ENCODE peak calls at places on chromosomes 2 and 18, in five cellular contexts. One of them, this sample, is unnamed. For H3K4me1, the result is how much of the 10 kb centered on the place peaks cover.

GRCh38 chr2:206642075-206643025 is at the start of gene FAM237A:
- DNase-seq in tibial artery: no peak
- DNase-seq in IMR-90: peak
- DNase-seq in H9: peak
- DNase-seq in prostate gland: no peak
- DNase-seq in this sample: peak

GRCh38 chr18:6741290-6741689 is 11.8 kb downstream of the ARHGAP28 start:
- DNase-seq in tibial artery: no peak
- DNase-seq in IMR-90: peak
- DNase-seq in H9: no peak
- DNase-seq in prostate gland: no peak
- DNase-seq in this sample: peak

GRCh38 chr18:79502785-79503184 is 107.1 kb downstream of the NFATC1 start:
- DNase-seq in tibial artery: peak
- DNase-seq in IMR-90: peak
- DNase-seq in H9: no peak
- DNase-seq in prostate gland: no peak
- DNase-seq in this sample: no peak

GRCh38 chr18:65436430-65436829 is 314.4 kb upstream of the CDH7 start:
- DNase-seq in tibial artery: no peak
- DNase-seq in IMR-90: no peak
- DNase-seq in H9: peak
- DNase-seq in prostate gland: no peak
- DNase-seq in this sample: no peak

GRCh38 chr18:12463191-12463590 is 55.5 kb downstream of the PRELID3A start:
- DNase-seq in tibial artery: no peak
- DNase-seq in IMR-90: no peak
- DNase-seq in H9: no peak
- DNase-seq in prostate gland: no peak
- DNase-seq in this sample: no peak

GRCh38 chr18:13270279-13270911 is 51.8 kb downstream of the LDLRAD4 start:
- DNase-seq in tibial artery: no peak
- DNase-seq in IMR-90: no peak
- DNase-seq in H9: no peak
- DNase-seq in prostate gland: no peak
- DNase-seq in this sample: no peak

GRCh38 chr2:139055165-139055564 is 275.0 kb upstream of the NXPH2 start:
- DNase-seq in tibial artery: no peak
- DNase-seq in IMR-90: no peak
- DNase-seq in H9: no peak
- DNase-seq in prostate gland: no peak
- DNase-seq in this sample: no peak

GRCh38 chr18:79870369-79871025 is 72.8 kb downstream of the KCNG2 start:
- DNase-seq in tibial artery: no peak
- DNase-seq in IMR-90: no peak
- DNase-seq in H9: no peak
- DNase-seq in prostate gland: no peak
- DNase-seq in this sample: no peak

GRCh38 chr2:234793211-234793610 is 158.6 kb upstream of the SH3BP4 start:
- DNase-seq in tibial artery: no peak
- DNase-seq in IMR-90: no peak
- DNase-seq in H9: no peak
- DNase-seq in prostate gland: no peak
- DNase-seq in this sample: no peak

GRCh38 chr2:215657844-215658243 is 222.0 kb upstream of the FN1 start:
- DNase-seq in tibial artery: no peak
- DNase-seq in IMR-90: peak
- DNase-seq in H9: no peak
- DNase-seq in prostate gland: no peak
- DNase-seq in this sample: no peak

GRCh38 chr2:173354601-173355131 is at the start of gene CDCA7:
- DNase-seq in tibial artery: peak
- DNase-seq in IMR-90: peak
- DNase-seq in H9: peak
- DNase-seq in prostate gland: peak
- DNase-seq in this sample: peak

GRCh38 chr2:173354073-173354600 is 535 bp upstream of the CDCA7 start:
- DNase-seq in tibial artery: no peak
- DNase-seq in IMR-90: no peak
- DNase-seq in H9: no peak
- DNase-seq in prostate gland: no peak
- DNase-seq in this sample: no peak

GRCh38 chr2:173353556-173353955 is 1.1 kb upstream of the CDCA7 start:
- DNase-seq in tibial artery: no peak
- DNase-seq in IMR-90: no peak
- DNase-seq in H9: no peak
- DNase-seq in prostate gland: no peak
- DNase-seq in this sample: no peak

GRCh38 chr2:173355866-173356508 is 1.3 kb downstream of the CDCA7 start:
- DNase-seq in tibial artery: no peak
- DNase-seq in IMR-90: no peak
- DNase-seq in H9: no peak
- DNase-seq in prostate gland: peak
- DNase-seq in this sample: no peak

DNA sequence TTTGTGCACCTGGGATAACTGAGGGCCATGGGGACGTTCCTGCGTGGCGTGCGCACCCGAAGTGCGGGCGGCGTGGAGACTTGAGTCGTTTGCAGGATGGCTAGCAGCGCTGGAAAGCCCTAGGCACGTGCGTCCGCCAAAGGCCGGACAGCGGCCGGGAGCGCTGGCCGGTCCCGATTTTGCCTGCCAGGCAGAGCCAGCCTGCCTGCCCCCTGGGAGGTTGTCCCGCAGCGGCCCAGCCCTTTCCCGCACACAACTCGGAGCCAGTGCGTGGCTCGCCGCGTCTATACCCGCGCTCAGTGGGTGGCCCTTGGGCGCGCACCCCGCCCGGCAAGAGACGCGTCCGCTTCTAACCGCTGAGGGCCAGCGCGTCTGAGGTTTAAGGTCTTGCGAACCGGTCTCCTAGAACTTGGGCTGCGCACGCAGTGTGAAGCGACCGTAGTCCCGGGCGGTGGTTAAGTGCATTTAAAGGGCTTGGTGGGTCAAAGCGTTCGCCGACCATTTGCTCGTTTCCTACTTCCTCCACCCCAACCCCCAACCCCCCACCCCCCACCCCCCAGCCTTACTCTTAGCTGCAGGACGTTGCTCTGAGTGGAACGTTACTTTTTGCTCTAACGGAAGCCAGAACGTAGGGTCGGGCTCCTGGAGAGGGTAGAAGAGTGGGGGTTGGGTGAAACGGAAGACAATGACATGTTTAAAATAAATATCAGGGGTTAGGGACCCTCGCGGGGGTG is 627 bp downstream of the CDCA7 start:
- DNase-seq in tibial artery: no peak
- DNase-seq in IMR-90: peak
- DNase-seq in H9: peak
- DNase-seq in prostate gland: peak
- DNase-seq in this sample: peak
- TF ChIP-seq CTCF in tibial artery: no peak
- TF ChIP-seq CTCF in IMR-90: no peak
- TF ChIP-seq CTCF in H9: no peak
- TF ChIP-seq CTCF in prostate gland: no peak
- TF ChIP-seq CTCF in this sample: no peak

DNA sequence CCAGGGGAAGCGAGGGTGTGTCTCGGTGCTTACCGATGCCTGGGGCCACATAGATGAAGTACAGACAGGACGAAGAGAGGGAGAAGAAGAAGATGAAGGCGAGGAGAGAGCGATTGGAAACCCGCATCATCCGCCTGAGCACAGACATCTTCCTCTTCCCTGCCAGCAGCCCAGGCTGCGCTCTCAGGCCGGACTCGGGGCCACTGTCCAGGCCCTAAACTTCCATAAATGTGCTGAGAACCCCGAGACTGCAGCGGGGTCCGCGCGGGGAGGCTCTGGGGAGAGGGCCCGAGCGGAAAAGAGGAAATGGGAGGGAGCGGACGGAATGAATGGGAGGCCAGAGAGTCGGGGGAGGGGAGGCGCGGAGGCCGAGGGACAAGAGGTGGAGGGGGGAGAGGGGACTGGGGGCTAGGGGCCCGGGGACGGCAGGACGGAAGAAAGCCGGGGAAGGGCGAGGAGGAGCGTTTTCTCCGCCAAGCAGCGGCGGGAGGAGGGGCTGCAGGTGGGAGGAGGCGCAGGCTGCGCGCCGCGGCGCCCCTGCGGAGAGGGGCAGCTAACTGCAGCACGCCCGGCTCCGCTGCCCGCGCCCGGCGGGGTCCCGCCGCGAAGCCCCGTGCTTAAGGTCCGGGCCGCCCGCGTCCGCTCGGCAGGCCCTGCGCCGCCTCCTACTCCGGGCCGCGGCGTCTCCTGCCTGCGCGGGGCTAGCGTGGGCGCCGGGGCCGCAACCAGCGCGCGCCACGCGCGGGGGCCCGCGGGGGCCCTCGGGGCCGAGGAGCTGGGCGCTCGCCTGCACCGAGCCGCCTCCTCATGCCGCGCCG is at the start of gene B4GALT6:
- DNase-seq in tibial artery: no peak
- DNase-seq in IMR-90: no peak
- DNase-seq in H9: peak
- DNase-seq in prostate gland: peak
- DNase-seq in this sample: peak
- H3K4me1 ChIP-seq in tibial artery: under half
- H3K4me1 ChIP-seq in IMR-90: under half
- H3K4me1 ChIP-seq in H9: under half
- H3K4me1 ChIP-seq in prostate gland: under half
- H3K4me1 ChIP-seq in this sample: under half

DNA sequence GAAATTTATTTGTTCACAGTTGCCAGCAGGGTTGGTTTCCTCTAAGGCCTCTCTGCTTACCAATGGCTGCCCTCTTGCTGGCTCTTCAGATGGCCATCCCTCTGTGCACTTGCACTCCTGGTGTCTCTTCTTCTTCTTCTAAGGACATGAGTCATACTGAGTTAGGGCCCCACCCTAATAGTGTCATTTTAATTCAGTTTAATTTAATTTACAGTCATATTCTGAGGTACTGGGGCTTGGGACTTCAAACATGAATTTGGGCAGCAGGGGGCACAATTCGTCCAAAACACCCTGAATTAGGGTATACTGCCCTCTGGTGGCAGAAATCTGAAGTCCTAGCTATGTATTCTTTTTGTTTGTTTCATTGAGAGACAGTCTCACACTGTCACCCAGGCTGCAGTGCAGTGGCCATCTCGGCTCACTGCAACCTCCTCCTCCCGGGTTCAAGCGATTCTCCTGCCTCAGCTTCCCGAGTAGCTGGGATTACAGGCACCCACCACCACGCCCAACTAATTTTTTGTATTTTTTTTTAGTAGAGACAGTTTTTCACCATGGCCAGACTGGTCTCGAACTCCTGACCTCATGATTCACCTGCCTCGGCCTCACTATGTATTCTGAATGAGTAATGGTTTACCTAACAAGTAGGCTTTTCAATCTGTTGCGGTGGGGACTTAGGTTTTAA is 19.8 kb downstream of the SLC4A1AP start:
- DNase-seq in tibial artery: peak
- DNase-seq in IMR-90: peak
- DNase-seq in H9: peak
- DNase-seq in prostate gland: peak
- DNase-seq in this sample: peak
- H3K27ac ChIP-seq in tibial artery: peak
- H3K27ac ChIP-seq in IMR-90: peak
- H3K27ac ChIP-seq in H9: no peak
- H3K27ac ChIP-seq in prostate gland: no peak
- H3K27ac ChIP-seq in this sample: no peak

DNA sequence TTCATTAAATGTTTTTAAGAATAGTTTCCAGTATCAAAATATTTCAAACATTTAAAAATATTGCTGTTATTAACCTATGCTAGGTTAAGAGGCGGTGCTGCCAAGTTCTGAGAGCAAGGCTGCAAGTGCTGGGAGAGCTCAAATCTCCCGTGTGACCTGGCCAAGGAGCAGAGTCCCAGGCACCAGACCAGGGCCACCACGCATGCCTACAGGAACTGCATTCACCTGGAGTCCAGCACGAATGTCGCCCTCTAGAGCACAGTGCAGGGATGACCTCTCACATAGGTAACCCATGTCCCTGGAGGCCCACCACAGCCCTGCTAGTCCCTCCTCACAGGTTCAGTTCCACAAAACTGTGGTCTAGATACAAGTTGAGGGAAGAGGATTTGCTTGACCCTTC is 120.4 kb upstream of the POU3F3 start:
- DNase-seq in tibial artery: no peak
- DNase-seq in IMR-90: no peak
- DNase-seq in H9: peak
- DNase-seq in prostate gland: no peak
- DNase-seq in this sample: no peak
- TF ChIP-seq CTCF in tibial artery: no peak
- TF ChIP-seq CTCF in IMR-90: no peak
- TF ChIP-seq CTCF in H9: peak
- TF ChIP-seq CTCF in prostate gland: no peak
- TF ChIP-seq CTCF in this sample: no peak

GRCh38 chr2:95319481-95320343 is 22.6 kb downstream of the KCNIP3 start:
- DNase-seq in tibial artery: no peak
- DNase-seq in IMR-90: no peak
- DNase-seq in H9: no peak
- DNase-seq in prostate gland: no peak
- DNase-seq in this sample: no peak

GRCh38 chr2:95317665-95318425 is 20.7 kb downstream of the KCNIP3 start:
- DNase-seq in tibial artery: no peak
- DNase-seq in IMR-90: no peak
- DNase-seq in H9: no peak
- DNase-seq in prostate gland: no peak
- DNase-seq in this sample: no peak

GRCh38 chr2:95317123-95317500 is 20.0 kb downstream of the KCNIP3 start:
- DNase-seq in tibial artery: no peak
- DNase-seq in IMR-90: no peak
- DNase-seq in H9: no peak
- DNase-seq in prostate gland: no peak
- DNase-seq in this sample: no peak

GRCh38 chr2:95320344-95320712 is 23.2 kb downstream of the KCNIP3 start:
- DNase-seq in tibial artery: no peak
- DNase-seq in IMR-90: no peak
- DNase-seq in H9: no peak
- DNase-seq in prostate gland: no peak
- DNase-seq in this sample: no peak

GRCh38 chr2:95318431-95319220 is 21.5 kb downstream of the KCNIP3 start:
- DNase-seq in tibial artery: no peak
- DNase-seq in IMR-90: no peak
- DNase-seq in H9: no peak
- DNase-seq in prostate gland: no peak
- DNase-seq in this sample: no peak
- H3K4me1 ChIP-seq in tibial artery: under half
- H3K4me1 ChIP-seq in IMR-90: under half
- H3K4me1 ChIP-seq in H9: under half
- H3K4me1 ChIP-seq in prostate gland: under half
- H3K4me1 ChIP-seq in this sample: under half